ENCODE peak calls at places on chromosomes 7 and 10, in four cellular contexts. U is GM12891, W is GM12878, C is K562. K is an unnamed sample.

GRCh38 chr7:154841731-154842331 is 161.1 kb downstream of the PAXIP1 start:
- DNase-seq in U (no peak), W (no peak), C (no peak), K (no peak)

GRCh38 chr10:79066460-79067240 is 2.1 kb upstream of the ZMIZ1 start:
- DNase-seq in U (no peak), W (no peak), C (peak; percentile 93), K (no peak)

GRCh38 chr10:107490389-107490788 is 325.9 kb upstream of the SORCS1 start:
- DNase-seq in U (no peak), W (no peak), C (no peak), K (no peak)

GRCh38 chr7:101923276-101923985 is 106.0 kb downstream of the CUX1 start:
- DNase-seq in U (no peak), W (no peak), C (no peak), K (no peak)

GRCh38 chr7:12110425-12110824 is 100.7 kb upstream of the TMEM106B start:
- DNase-seq in U (no peak), W (no peak), C (no peak), K (no peak)

GRCh38 chr7:147472556-147472955 is 1118.0 kb upstream of the C7orf33 start:
- DNase-seq in U (no peak), W (no peak), C (no peak), K (no peak)

GRCh38 chr7:116772423-116772852 is 89.9 kb upstream of the CAPZA2 start:
- DNase-seq in U (no peak), W (no peak), C (no peak), K (no peak)

GRCh38 chr10:71274901-71275796 is 43.9 kb upstream of the SLC29A3 start:
- DNase-seq in U (no peak), W (no peak), C (no peak), K (peak; percentile 10)

GRCh38 chr7:158431941-158432347 is 155.7 kb downstream of the PTPRN2 start:
- DNase-seq in U (no peak), W (no peak), C (peak; percentile 48), K (no peak)

GRCh38 chr7:8226526-8226925 is 35.4 kb downstream of the ICA1 start:
- DNase-seq in U (no peak), W (no peak), C (no peak), K (no peak)

GRCh38 chr10:19888061-19888660 is 71.9 kb downstream of the PLXDC2 start:
- DNase-seq in U (no peak), W (no peak), C (no peak), K (no peak)

GRCh38 chr7:27739301-27739913 is 555 bp upstream of the TAX1BP1 start:
- DNase-seq in U (no peak), W (no peak), C (peak; percentile 50), K (no peak)

GRCh38 chr7:151005566-151005965 is 14.7 kb downstream of the NOS3 start:
- DNase-seq in U (no peak), W (no peak), C (no peak), K (no peak)

GRCh38 chr7:3537210-3537875 is 236.3 kb downstream of the SDK1 start:
- DNase-seq in U (no peak), W (no peak), C (no peak), K (no peak)

GRCh38 chr10:127911867-127912257 is 5.0 kb downstream of the PTPRE start:
- DNase-seq in U (no peak), W (no peak), C (no peak), K (no peak)

GRCh38 chr10:42986618-42987017 is 90.3 kb upstream of the RET start:
- DNase-seq in U (no peak), W (no peak), C (no peak), K (no peak)

GRCh38 chr10:114698271-114699185 is 40.5 kb upstream of the ABLIM1 start:
- DNase-seq in U (no peak), W (no peak), C (no peak), K (no peak)

GRCh38 chr10:1467450-1467849 is 269.9 kb downstream of the ADARB2 start:
- DNase-seq in U (no peak), W (no peak), C (no peak), K (no peak)

GRCh38 chr7:152709307-152710133 is 33.6 kb upstream of the XRCC2 start:
- DNase-seq in U (no peak), W (no peak), C (no peak), K (no peak)

GRCh38 chr10:129369566-129369965 is 97.5 kb upstream of the MGMT start:
- DNase-seq in U (no peak), W (no peak), C (no peak), K (no peak)

GRCh38 chr10:132326925-132327324 is 5.1 kb upstream of the LRRC27 start:
- DNase-seq in U (no peak), W (no peak), C (no peak), K (no peak)

GRCh38 chr10:117345143-117345542 is 30.1 kb downstream of the PDZD8 start:
- DNase-seq in U (no peak), W (no peak), C (no peak), K (no peak)
- TF ChIP-seq SPI1 in U (no peak), W (no peak), C (no peak), K (no peak)

GRCh38 chr7:88455696-88456095 is 149.0 kb upstream of the STEAP4 start:
- DNase-seq in U (no peak), W (no peak), C (no peak), K (no peak)
- TF ChIP-seq SPI1 in U (no peak), W (no peak), C (no peak), K (no peak)

DNA sequence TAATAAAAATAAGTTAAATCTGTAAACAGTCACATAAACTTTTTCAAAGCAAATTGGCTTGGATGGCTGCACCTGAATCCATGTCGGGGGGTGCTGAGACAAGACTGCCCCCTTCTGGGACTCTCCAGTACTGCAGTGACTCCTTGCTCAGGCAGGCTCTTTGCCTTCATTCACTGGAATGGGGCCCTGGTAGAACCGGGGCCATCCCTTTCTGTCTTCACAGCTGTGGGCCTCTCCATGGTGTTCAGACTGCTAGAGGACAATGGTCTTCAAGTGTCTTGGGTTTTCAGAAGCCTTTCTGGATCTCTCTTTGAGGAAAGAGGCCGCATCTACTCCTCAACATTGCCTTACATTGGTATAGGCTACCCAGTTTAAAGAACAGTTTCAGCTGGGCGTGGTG is 16.1 kb upstream of the IMPDH1 start:
- DNase-seq in U (no peak), W (no peak), C (peak; percentile 92), K (no peak)
- TF ChIP-seq SPI1 in U (no peak), W (no peak), C (no peak), K (no peak)

DNA sequence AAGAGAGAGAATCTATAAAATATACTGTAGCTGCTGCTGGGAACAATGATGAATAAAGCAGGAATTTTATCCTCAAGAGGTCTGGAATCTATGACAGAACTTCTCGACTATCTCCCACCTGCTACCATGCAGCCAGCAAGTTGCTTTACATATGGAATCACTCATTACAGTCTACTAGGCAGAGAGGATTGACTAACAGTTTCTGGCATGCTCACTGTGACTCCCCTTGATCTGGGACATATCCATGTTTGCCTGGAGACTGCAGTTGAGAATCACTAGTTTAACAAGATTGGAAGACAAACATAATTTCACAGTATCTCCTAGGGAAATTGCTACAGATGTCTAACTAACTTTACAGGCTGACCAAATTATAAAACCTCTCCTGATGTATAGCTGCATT is 13.3 kb downstream of the GPR37 start:
- DNase-seq in U (no peak), W (no peak), C (no peak), K (no peak)
- TF ChIP-seq SPI1 in U (no peak), W (no peak), C (no peak), K (no peak)

DNA sequence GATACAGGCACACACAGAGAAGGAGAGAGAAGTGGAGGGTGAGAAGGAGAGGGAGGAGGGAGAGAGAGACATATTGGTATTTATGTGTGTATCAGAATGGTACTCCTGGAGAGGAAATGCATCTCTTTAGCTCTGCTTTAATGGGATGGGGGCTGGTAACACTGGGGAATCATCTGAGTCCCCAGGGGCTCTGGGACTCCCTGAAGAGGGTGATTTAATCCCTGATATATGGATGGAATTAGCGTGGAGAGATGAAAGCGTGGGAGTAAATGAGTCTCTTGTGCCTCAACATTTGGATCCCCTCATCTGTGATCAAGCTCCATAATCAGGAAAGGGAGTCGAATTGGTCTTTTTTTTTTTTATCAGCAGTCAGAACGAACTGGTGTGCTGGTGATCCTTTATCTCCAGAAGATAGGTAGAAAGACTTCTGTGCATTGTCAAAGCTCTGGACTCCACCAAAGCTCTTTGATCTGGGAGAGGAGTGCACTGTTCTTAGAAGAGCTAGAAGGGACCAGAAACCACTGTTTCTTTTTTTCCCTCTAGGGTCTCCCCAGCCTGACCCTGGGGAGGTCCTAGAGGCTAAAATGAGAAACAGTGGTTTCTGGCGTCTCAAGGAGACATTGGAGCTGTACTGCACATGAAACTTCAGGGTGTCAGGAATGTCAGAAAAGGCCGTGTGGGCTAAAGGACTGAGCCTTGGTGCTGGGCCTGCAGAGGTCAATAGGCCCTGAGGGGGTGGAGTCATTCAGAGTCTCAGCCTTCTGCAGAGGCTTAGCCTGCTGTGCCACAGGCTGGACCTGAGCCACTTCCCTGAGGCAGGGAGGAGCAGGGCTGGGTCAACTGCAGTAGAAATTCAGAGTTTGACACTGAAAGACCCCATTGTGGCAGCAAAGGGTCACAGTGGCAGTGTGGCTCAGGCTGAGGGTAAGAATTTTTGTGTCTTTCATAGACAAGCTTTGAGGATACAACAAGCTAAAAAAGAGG is 234.4 kb upstream of the SLC26A5 start:
- DNase-seq in U (no peak), W (no peak), C (no peak), K (no peak)
- TF ChIP-seq SPI1 in U (no peak), W (no peak), C (no peak), K (no peak)

GRCh38 chr10:102775201-102775972 is 31.6 kb downstream of the WBP1L start:
- DNase-seq in U (no peak), W (no peak), C (no peak), K (no peak)
- TF ChIP-seq SPI1 in U (no peak), W (no peak), C (no peak), K (no peak)

K was measured in HL-60.